ENCODE peak calls at places on chromosomes 12 and 14, in nine cellular contexts. E is A549, Z is transverse colon, X is ovary, D is stomach, B is SK-N-SH, R is sigmoid colon, U is suprapubic skin, P is upper lobe of left lung. L is an unnamed sample.

GRCh38 chr12:79433465-79434072 is 257.2 kb downstream of the PAWR start:
- DNase-seq in B (no peak), E (no peak), D (no peak), P (no peak), U (no peak), X (no peak), Z (no peak), R (no peak), L (no peak)

GRCh38 chr12:98002887-98003493 is 512.4 kb upstream of the TMPO start:
- DNase-seq in Z (peak), B (peak), X (no peak), U (no peak), P (no peak), R (no peak), D (peak), E (peak), L (no peak)

GRCh38 chr12:118256352-118256751 is 116.4 kb downstream of the TAOK3 start:
- DNase-seq in Z (no peak), E (no peak), X (no peak), P (no peak), D (no peak), R (no peak), U (no peak), B (no peak), L (no peak)

GRCh38 chr12:128388461-128388921 is 121.5 kb downstream of the TMEM132C start:
- DNase-seq in Z (peak), X (peak), P (peak), D (no peak), R (peak), E (no peak), U (no peak), B (no peak), L (no peak)

GRCh38 chr12:130879212-130879686 is 7.4 kb downstream of the RAN start:
- DNase-seq in Z (peak), U (no peak), X (no peak), D (no peak), R (peak), P (peak), B (peak), E (no peak), L (no peak)

GRCh38 chr12:19045421-19045820 is 84.1 kb upstream of the PLEKHA5 start:
- DNase-seq in R (no peak), U (no peak), D (no peak), P (no peak), B (no peak), Z (no peak), X (no peak), E (no peak), L (no peak)

GRCh38 chr12:120110550-120111501 is 5.7 kb downstream of the RAB35 start:
- DNase-seq in B (no peak), R (peak), X (no peak), D (peak), U (no peak), E (no peak), P (no peak), Z (peak), L (no peak)

GRCh38 chr12:49496417-49497360 is 42.1 kb upstream of the KCNH3 start:
- DNase-seq in X (no peak), R (no peak), Z (no peak), B (no peak), U (no peak), P (no peak), E (no peak), D (no peak), L (no peak)

GRCh38 chr14:77087631-77088030 is 10.4 kb upstream of the CIPC start:
- DNase-seq in Z (no peak), D (no peak), B (no peak), E (no peak), X (no peak), P (no peak), U (no peak), R (no peak), L (no peak)

GRCh38 chr12:104011265-104011664 is 38.7 kb downstream of the GLT8D2 start:
- DNase-seq in Z (no peak), E (peak), R (no peak), U (no peak), P (no peak), X (no peak), D (no peak), B (no peak), L (no peak)

GRCh38 chr14:79840068-79840467 is 371.2 kb downstream of the DIO2 start:
- DNase-seq in Z (no peak), B (no peak), R (no peak), P (no peak), U (no peak), D (no peak), E (no peak), X (no peak), L (no peak)

GRCh38 chr14:33967138-33967537 is 16.3 kb upstream of the EGLN3 start:
- DNase-seq in Z (no peak), R (no peak), E (no peak), P (no peak), B (no peak), D (no peak), X (no peak), U (no peak), L (no peak)

GRCh38 chr14:105532735-105533141 is 6.4 kb downstream of the TMEM121 start:
- DNase-seq in U (no peak), D (no peak), E (peak), P (no peak), R (peak), X (no peak), B (peak), Z (no peak), L (no peak)

GRCh38 chr14:91415794-91416743 is 1.6 kb downstream of the CCDC88C start:
- DNase-seq in B (no peak), P (no peak), R (no peak), X (no peak), Z (peak), D (peak), U (no peak), E (no peak), L (no peak)

GRCh38 chr12:12784911-12785814 is at the start of gene APOLD1:
- DNase-seq in Z (no peak), U (no peak), R (peak), E (no peak), B (no peak), X (no peak), P (no peak), D (no peak), L (peak)

GRCh38 chr12:38776657-38777056 is 128.7 kb downstream of the CPNE8 start:
- DNase-seq in B (no peak), R (no peak), X (no peak), U (no peak), Z (no peak), P (no peak), D (no peak), E (no peak), L (no peak)
- TF ChIP-seq EP300 in B (no peak), R (no peak), X (no peak), U (no peak), Z (no peak), P (no peak), D (no peak), E (no peak), L (no peak)

DNA sequence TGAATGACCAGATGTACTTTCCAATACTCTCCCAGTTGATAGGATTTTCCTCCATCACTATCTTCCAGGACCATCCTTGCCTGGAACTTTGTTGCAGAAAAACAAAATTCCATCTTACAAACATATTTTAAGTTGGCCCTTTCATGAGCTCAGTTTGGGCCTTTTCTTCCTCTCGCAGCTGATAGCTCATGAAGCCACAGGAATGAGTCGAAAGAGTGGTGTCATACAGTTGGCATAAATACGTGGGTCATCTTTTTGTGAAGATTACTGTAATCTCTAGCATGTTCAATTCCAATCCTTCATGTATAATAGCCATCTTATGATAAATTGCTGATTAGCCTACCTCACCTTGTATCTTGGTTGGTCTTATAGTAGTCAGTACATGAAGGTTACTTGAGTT is 380.4 kb upstream of the DCN start:
- DNase-seq in B (no peak), X (no peak), E (no peak), U (no peak), P (no peak), R (no peak), D (no peak), Z (no peak), L (no peak)
- TF ChIP-seq EP300 in B (no peak), X (no peak), E (no peak), U (no peak), P (no peak), R (no peak), D (no peak), Z (no peak), L (no peak)

GRCh38 chr12:21296751-21297406 is 37.8 kb downstream of the SLCO1A2 start:
- DNase-seq in R (no peak), P (no peak), E (peak), X (no peak), U (no peak), D (no peak), B (peak), Z (no peak), L (no peak)
- TF ChIP-seq EP300 in R (no peak), P (no peak), E (no peak), X (no peak), U (no peak), D (no peak), B (no peak), Z (no peak), L (no peak)

GRCh38 chr12:30164937-30165336 is 381.2 kb upstream of the TMTC1 start:
- DNase-seq in X (no peak), E (no peak), U (no peak), B (no peak), P (no peak), D (no peak), R (no peak), Z (no peak), L (no peak)
- TF ChIP-seq EP300 in X (no peak), E (no peak), U (no peak), B (no peak), P (no peak), D (no peak), R (no peak), Z (no peak), L (no peak)

DNA sequence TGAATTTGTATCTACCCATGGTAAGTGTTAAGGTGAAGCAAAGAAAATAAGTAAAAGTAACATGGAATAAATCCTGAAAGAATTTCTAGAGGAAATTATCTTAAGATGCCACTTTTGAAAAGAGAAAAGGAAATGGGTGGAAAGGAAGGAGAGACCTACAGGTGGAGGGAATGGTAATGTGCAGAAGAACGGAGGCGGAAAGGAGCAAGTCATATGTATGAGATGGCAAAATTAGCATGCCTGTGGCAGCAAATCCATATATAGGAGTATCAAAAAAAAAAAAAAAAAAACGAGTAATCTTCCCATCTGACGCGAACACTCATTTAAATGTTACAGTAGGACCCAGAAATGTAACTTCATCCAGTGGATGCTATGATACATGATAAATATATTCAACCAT is 23.0 kb downstream of the OSBPL8 start:
- DNase-seq in U (no peak), Z (no peak), E (no peak), B (no peak), X (no peak), R (no peak), D (no peak), P (no peak), L (no peak)
- TF ChIP-seq EP300 in U (no peak), Z (no peak), E (no peak), B (no peak), X (no peak), R (no peak), D (no peak), P (no peak), L (no peak)

GRCh38 chr14:94365624-94366023 is 22.8 kb downstream of the SERPINA1 start:
- DNase-seq in E (no peak), R (no peak), X (no peak), B (no peak), D (no peak), Z (no peak), U (no peak), P (no peak), L (no peak)

GRCh38 chr14:94363171-94363624 is 25.2 kb downstream of the SERPINA1 start:
- DNase-seq in U (peak), Z (no peak), B (no peak), X (no peak), P (peak), R (peak), E (no peak), D (no peak), L (no peak)

GRCh38 chr14:94364964-94365363 is 23.4 kb downstream of the SERPINA1 start:
- DNase-seq in R (peak), E (no peak), B (no peak), P (no peak), X (no peak), U (peak), Z (no peak), D (no peak), L (no peak)

GRCh38 chr14:94362614-94363133 is 25.7 kb downstream of the SERPINA1 start:
- DNase-seq in B (no peak), Z (no peak), R (no peak), E (no peak), P (no peak), D (no peak), U (peak), X (no peak), L (no peak)

DNA sequence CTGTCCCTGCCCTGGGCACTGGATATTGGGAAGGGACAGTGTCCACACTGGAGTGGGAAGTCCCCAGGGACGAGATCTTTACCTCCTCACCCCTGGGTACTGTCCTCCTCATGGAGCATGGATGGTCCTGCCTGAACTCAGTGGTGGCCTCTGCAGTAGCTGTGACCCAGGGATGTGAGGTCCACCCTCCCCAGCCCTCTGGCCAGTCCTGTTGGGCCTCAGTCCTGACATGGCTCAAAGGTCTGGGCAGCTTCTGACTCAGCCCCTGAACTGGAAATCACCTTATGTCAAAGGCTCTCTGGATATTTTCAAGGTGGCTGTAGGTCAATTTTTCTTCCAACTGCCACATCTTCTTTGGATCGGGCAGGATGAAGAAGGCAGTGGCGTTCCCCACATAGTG is 24.4 kb downstream of the SERPINA1 start:
- DNase-seq in U (peak), R (peak), Z (no peak), E (no peak), X (no peak), D (no peak), B (no peak), P (no peak), L (no peak)
- TF ChIP-seq EP300 in U (no peak), R (no peak), Z (no peak), E (no peak), X (no peak), D (no peak), B (no peak), P (no peak), L (no peak)

GRCh38 chr12:88444481-88444880 is 135.8 kb downstream of the KITLG start:
- DNase-seq in P (no peak), D (no peak), U (no peak), B (no peak), X (no peak), Z (no peak), R (no peak), E (no peak), L (no peak)
- TF ChIP-seq EP300 in P (no peak), D (no peak), U (no peak), B (no peak), X (no peak), Z (no peak), R (no peak), E (no peak), L (no peak)